ENCODE peak calls at places on chromosomes 11 and 22, in ten cellular contexts. B is thoracic aorta, I is HCT116, P is ovary, A is fibroblast of lung, Q is heart right ventricle, C is GM23248, R is gastrocnemius medialis, S is lower lobe of right lung, Z is IMR-90. V is an unnamed sample.

GRCh38 chr11:76863196-76863777 is 2.6 kb downstream of the ACER3 start:
- DNase-seq in R (peak; percentile 25), Q (no peak), I (no peak), S (peak; percentile 54), B (no peak), P (no peak), A (no peak), Z (no peak), C (no peak), V (no peak)

GRCh38 chr22:43491737-43492136 is 79.9 kb downstream of the MPPED1 start:
- DNase-seq in C (no peak), P (no peak), S (no peak), R (no peak), A (no peak), Q (no peak), B (no peak), Z (no peak), I (no peak), V (no peak)

GRCh38 chr11:65014146-65014960 is at the start of gene ARL2:
- DNase-seq in A (no peak), S (no peak), C (peak; percentile 89), R (peak; percentile 42), I (no peak), B (no peak), Q (no peak), Z (no peak), P (no peak), V (no peak)

GRCh38 chr11:122229611-122230386 is 113.8 kb upstream of the BLID start:
- DNase-seq in B (no peak), Q (no peak), A (no peak), P (no peak), S (no peak), I (no peak), Z (no peak), C (no peak), R (no peak), V (no peak)

GRCh38 chr11:23509023-23509422 is 648.7 kb upstream of the CCDC179 start:
- DNase-seq in A (peak; percentile 37), P (no peak), Q (no peak), R (no peak), C (peak; percentile 76), I (no peak), B (no peak), Z (peak; percentile 88), S (no peak), V (no peak)

GRCh38 chr11:19220903-19221682 is 19.3 kb upstream of the CSRP3 start:
- DNase-seq in C (no peak), Z (no peak), S (no peak), R (peak; percentile 30), P (no peak), A (peak; percentile 18), Q (no peak), I (no peak), B (no peak), V (no peak)

GRCh38 chr11:114774599-114775365 is 96.5 kb downstream of the NXPE2 start:
- DNase-seq in B (no peak), Q (no peak), A (peak; percentile 38), R (peak; percentile 47), P (peak; percentile 38), S (no peak), I (peak; percentile 0), Z (peak; percentile 46), C (peak; percentile 52), V (peak; percentile 6)

GRCh38 chr11:35593143-35593542 is 25.1 kb upstream of the FJX1 start:
- DNase-seq in C (peak; percentile 89), Q (no peak), A (peak; percentile 89), S (no peak), B (no peak), Z (peak; percentile 83), P (no peak), I (no peak), R (no peak), V (peak; percentile 83)

GRCh38 chr11:1271002-1271401 is 38.4 kb downstream of the TOLLIP start:
- DNase-seq in C (peak; percentile 15), P (no peak), Z (peak; percentile 12), R (no peak), I (no peak), Q (no peak), S (no peak), A (peak; percentile 17), B (no peak), V (no peak)

GRCh38 chr22:39470462-39471335 is 13.9 kb downstream of the MGAT3 start:
- DNase-seq in C (no peak), R (no peak), S (no peak), A (no peak), Z (no peak), Q (no peak), B (no peak), P (no peak), I (no peak), V (peak; percentile 59)
- H3K4me1 ChIP-seq in C (peaks cover 20% of the 10 kb centered on the region), R (peaks cover 8% of the 10 kb centered on the region), S (peaks cover 67% of the 10 kb centered on the region), A (peaks cover 3% of the 10 kb centered on the region), Z (peaks cover 40% of the 10 kb centered on the region), Q (peaks cover 37% of the 10 kb centered on the region), B (peaks cover 5% of the 10 kb centered on the region), P (peaks cover 19% of the 10 kb centered on the region), I (no peaks in the 10 kb centered on the region), V (peaks cover 63% of the 10 kb centered on the region)

GRCh38 chr22:20302438-20303228 is 17.2 kb downstream of the DGCR6L start:
- DNase-seq in Z (no peak), P (no peak), A (no peak), R (no peak), S (no peak), C (no peak), I (no peak), B (no peak), Q (peak; percentile 6), V (no peak)
- H3K4me3 ChIP-seq in Z (no peak overlapping the region), P (no peak overlapping the region), A (no peak overlapping the region), R (no peak overlapping the region), S (no peak overlapping the region), C (no peak overlapping the region), I (no peak overlapping the region), B (no peak overlapping the region), Q (no peak overlapping the region), V (no peak overlapping the region)

GRCh38 chr22:45952151-45952550 is 24.8 kb downstream of the WNT7B start:
- DNase-seq in I (no peak), P (no peak), A (no peak), Q (no peak), B (no peak), Z (no peak), S (no peak), C (no peak), R (no peak), V (no peak)

GRCh38 chr22:45952553-45952952 is 24.4 kb downstream of the WNT7B start:
- DNase-seq in Q (no peak), B (no peak), R (no peak), I (no peak), C (no peak), Z (no peak), P (no peak), S (no peak), A (no peak), V (no peak)

GRCh38 chr22:45949921-45950320 is 27.0 kb downstream of the WNT7B start:
- DNase-seq in A (no peak), R (no peak), C (no peak), P (no peak), B (no peak), S (no peak), I (no peak), Z (no peak), Q (no peak), V (no peak)

GRCh38 chr22:45949258-45949870 is 27.6 kb downstream of the WNT7B start:
- DNase-seq in A (no peak), C (no peak), B (no peak), Z (no peak), P (no peak), Q (no peak), S (no peak), R (no peak), I (no peak), V (no peak)

GRCh38 chr22:45953178-45953577 is 23.8 kb downstream of the WNT7B start:
- DNase-seq in P (no peak), B (no peak), I (no peak), A (no peak), R (no peak), S (no peak), Q (no peak), C (no peak), Z (no peak), V (no peak)
- H3K4me1 ChIP-seq in P (no peaks in the 10 kb centered on the region), B (no peaks in the 10 kb centered on the region), I (no peaks in the 10 kb centered on the region), A (no peaks in the 10 kb centered on the region), R (peaks cover 15% of the 10 kb centered on the region), S (no peaks in the 10 kb centered on the region), Q (no peaks in the 10 kb centered on the region), C (no peaks in the 10 kb centered on the region), Z (no peaks in the 10 kb centered on the region), V (no peaks in the 10 kb centered on the region)

DNA sequence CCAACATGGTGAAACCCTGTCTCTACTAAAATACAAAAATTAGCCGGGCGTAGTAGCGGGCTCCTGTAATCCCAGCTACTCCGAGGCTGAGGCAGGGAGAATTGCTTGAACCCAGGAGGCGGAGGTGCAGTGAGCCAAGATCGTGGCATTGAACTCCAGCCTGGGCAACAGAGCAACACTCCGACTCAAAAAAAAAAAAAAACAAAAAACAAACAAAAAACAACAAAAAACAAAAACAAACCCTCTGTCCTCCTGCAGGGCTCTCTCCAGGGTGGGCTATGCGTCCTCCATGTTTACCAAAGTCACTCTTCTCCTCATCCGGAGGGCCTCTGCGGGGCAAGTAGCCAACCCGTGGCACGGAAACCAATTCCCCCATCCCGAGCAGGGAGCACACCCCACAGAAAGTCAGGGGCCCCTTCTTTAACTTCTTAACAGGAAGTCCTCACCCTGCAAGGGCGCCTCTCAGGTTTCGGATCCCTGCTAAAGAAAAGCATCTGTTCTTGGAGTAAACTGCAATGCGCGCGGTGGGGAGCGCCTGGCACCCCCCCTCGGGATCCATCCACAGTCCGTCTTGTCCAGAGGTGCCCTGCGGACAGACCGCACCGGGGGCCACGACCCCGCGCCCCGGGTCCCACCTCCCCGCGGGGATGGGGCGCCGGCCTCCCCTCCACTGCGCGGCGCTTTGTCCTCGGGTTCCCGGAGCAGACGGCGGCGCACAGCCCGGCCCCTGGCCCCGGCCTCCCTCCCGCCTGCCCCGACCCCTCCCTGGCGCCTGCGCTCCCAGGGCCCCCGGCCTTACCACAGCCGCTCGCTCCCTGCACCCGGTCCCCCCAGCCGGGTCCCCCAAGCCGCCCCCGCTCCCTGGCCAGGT is 712 bp downstream of the CERK start:
- DNase-seq in I (no peak), R (peak; percentile 37), Z (peak; percentile 34), Q (peak; percentile 48), A (peak; percentile 38), C (peak; percentile 62), B (no peak), S (no peak), P (peak; percentile 71), V (peak; percentile 59)
- H3K4me3 ChIP-seq in I (peak overlapping the region; percentile 75), R (peak overlapping the region; percentile 79), Z (peak overlapping the region; percentile 94), Q (peak overlapping the region; percentile 89), A (peak overlapping the region; percentile 75), C (peak overlapping the region; percentile 69), B (peak overlapping the region; percentile 86), S (peak overlapping the region; percentile 89), P (peak overlapping the region; percentile 69), V (peak overlapping the region; percentile 99)

V was measured in SJSA1.